ENCODE peak calls at places on chromosomes 5 and 9, in nine cellular contexts. One of them, this sample, is unnamed.

GRCh38 chr5:175796536-175797499 is 74.6 kb upstream of the CPLX2 start:
- DNase-seq in small intestine: peak; percentile 55
- DNase-seq in endodermal cell: peak; percentile 97
- DNase-seq in fibroblast of lung: peak; percentile 83
- DNase-seq in heart left ventricle: peak; percentile 90
- DNase-seq in left lung: peak; percentile 80
- DNase-seq in neural progenitor cell: peak; percentile 98
- DNase-seq in left ventricle myocardium inferior: peak; percentile 79
- DNase-seq in osteoblast: peak; percentile 98
- DNase-seq in this sample: peak; percentile 8

GRCh38 chr5:39998518-39998917 is 573.7 kb upstream of the DAB2 start:
- DNase-seq in small intestine: no peak
- DNase-seq in endodermal cell: no peak
- DNase-seq in fibroblast of lung: peak; percentile 27
- DNase-seq in heart left ventricle: no peak
- DNase-seq in left lung: no peak
- DNase-seq in neural progenitor cell: no peak
- DNase-seq in left ventricle myocardium inferior: no peak
- DNase-seq in osteoblast: no peak
- DNase-seq in this sample: no peak

GRCh38 chr9:26413625-26414024 is 479.0 kb downstream of the CAAP1 start:
- DNase-seq in small intestine: no peak
- DNase-seq in endodermal cell: no peak
- DNase-seq in fibroblast of lung: no peak
- DNase-seq in heart left ventricle: no peak
- DNase-seq in left lung: no peak
- DNase-seq in neural progenitor cell: no peak
- DNase-seq in left ventricle myocardium inferior: no peak
- DNase-seq in osteoblast: no peak
- DNase-seq in this sample: no peak

GRCh38 chr9:3865373-3865772 is 339.6 kb upstream of the RFX3 start:
- DNase-seq in small intestine: no peak
- DNase-seq in endodermal cell: no peak
- DNase-seq in fibroblast of lung: peak; percentile 19
- DNase-seq in heart left ventricle: no peak
- DNase-seq in left lung: no peak
- DNase-seq in neural progenitor cell: no peak
- DNase-seq in left ventricle myocardium inferior: no peak
- DNase-seq in osteoblast: peak; percentile 41
- DNase-seq in this sample: no peak

GRCh38 chr5:176890455-176891330 is 8.5 kb downstream of the HK3 start:
- DNase-seq in small intestine: no peak
- DNase-seq in endodermal cell: no peak
- DNase-seq in fibroblast of lung: no peak
- DNase-seq in heart left ventricle: no peak
- DNase-seq in left lung: no peak
- DNase-seq in neural progenitor cell: no peak
- DNase-seq in left ventricle myocardium inferior: no peak
- DNase-seq in osteoblast: no peak
- DNase-seq in this sample: no peak

GRCh38 chr5:9069650-9070049 is 476.2 kb downstream of the SEMA5A start:
- DNase-seq in small intestine: no peak
- DNase-seq in endodermal cell: no peak
- DNase-seq in fibroblast of lung: peak; percentile 64
- DNase-seq in heart left ventricle: no peak
- DNase-seq in left lung: no peak
- DNase-seq in neural progenitor cell: no peak
- DNase-seq in left ventricle myocardium inferior: no peak
- DNase-seq in osteoblast: no peak
- DNase-seq in this sample: peak; percentile 87

GRCh38 chr5:14153932-14154646 is 10.9 kb downstream of the TRIO start:
- DNase-seq in small intestine: peak; percentile 76
- DNase-seq in endodermal cell: peak; percentile 79
- DNase-seq in fibroblast of lung: peak; percentile 85
- DNase-seq in heart left ventricle: peak; percentile 73
- DNase-seq in left lung: peak; percentile 77
- DNase-seq in neural progenitor cell: peak; percentile 48
- DNase-seq in left ventricle myocardium inferior: peak; percentile 71
- DNase-seq in osteoblast: peak; percentile 64
- DNase-seq in this sample: no peak

GRCh38 chr5:5736007-5736406 is 313.5 kb downstream of the ICE1 start:
- DNase-seq in small intestine: no peak
- DNase-seq in endodermal cell: no peak
- DNase-seq in fibroblast of lung: no peak
- DNase-seq in heart left ventricle: no peak
- DNase-seq in left lung: no peak
- DNase-seq in neural progenitor cell: no peak
- DNase-seq in left ventricle myocardium inferior: no peak
- DNase-seq in osteoblast: no peak
- DNase-seq in this sample: no peak

GRCh38 chr9:129052592-129052991 is 16.2 kb downstream of the MIGA2 start:
- DNase-seq in small intestine: peak; percentile 98
- DNase-seq in endodermal cell: no peak
- DNase-seq in fibroblast of lung: no peak
- DNase-seq in heart left ventricle: peak; percentile 87
- DNase-seq in left lung: peak; percentile 76
- DNase-seq in neural progenitor cell: no peak
- DNase-seq in left ventricle myocardium inferior: peak; percentile 86
- DNase-seq in osteoblast: peak; percentile 39
- DNase-seq in this sample: no peak

GRCh38 chr5:153276151-153276550 is 214.3 kb upstream of the GRIA1 start:
- DNase-seq in small intestine: no peak
- DNase-seq in endodermal cell: peak; percentile 87
- DNase-seq in fibroblast of lung: peak; percentile 46
- DNase-seq in heart left ventricle: no peak
- DNase-seq in left lung: no peak
- DNase-seq in neural progenitor cell: peak; percentile 82
- DNase-seq in left ventricle myocardium inferior: no peak
- DNase-seq in osteoblast: no peak
- DNase-seq in this sample: no peak

GRCh38 chr5:168494057-168494555 is 7.8 kb downstream of the RARS1 start:
- DNase-seq in small intestine: no peak
- DNase-seq in endodermal cell: no peak
- DNase-seq in fibroblast of lung: no peak
- DNase-seq in heart left ventricle: no peak
- DNase-seq in left lung: no peak
- DNase-seq in neural progenitor cell: no peak
- DNase-seq in left ventricle myocardium inferior: no peak
- DNase-seq in osteoblast: no peak
- DNase-seq in this sample: no peak

GRCh38 chr5:168486136-168486879 is at the start of gene RARS1:
- DNase-seq in small intestine: peak; percentile 92
- DNase-seq in endodermal cell: peak; percentile 98
- DNase-seq in fibroblast of lung: peak; percentile 93
- DNase-seq in heart left ventricle: peak; percentile 96
- DNase-seq in left lung: peak; percentile 95
- DNase-seq in neural progenitor cell: peak; percentile 97
- DNase-seq in left ventricle myocardium inferior: peak; percentile 94
- DNase-seq in osteoblast: peak; percentile 95
- DNase-seq in this sample: no peak

DNA sequence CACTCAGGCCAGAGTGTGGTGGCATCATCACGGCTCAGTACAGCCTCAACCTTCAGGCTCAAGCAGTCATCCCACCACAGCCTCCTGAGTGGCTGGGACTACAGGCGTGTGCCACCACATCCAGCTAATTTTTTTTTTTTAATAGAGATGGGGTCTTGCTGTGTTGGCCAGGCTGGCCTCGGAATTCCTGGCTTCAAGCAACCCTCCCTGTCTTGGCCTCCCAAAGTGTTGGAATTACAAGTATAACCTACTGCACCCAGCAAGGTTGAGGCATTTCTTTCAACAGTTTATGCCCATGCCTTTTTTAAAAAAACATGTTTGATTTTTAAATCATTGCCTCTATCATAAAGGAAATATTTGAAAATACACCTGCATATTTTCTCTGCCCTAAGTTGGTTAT is 2.8 kb downstream of the RARS1 start:
- DNase-seq in small intestine: no peak
- DNase-seq in endodermal cell: no peak
- DNase-seq in fibroblast of lung: no peak
- DNase-seq in heart left ventricle: no peak
- DNase-seq in left lung: no peak
- DNase-seq in neural progenitor cell: no peak
- DNase-seq in left ventricle myocardium inferior: no peak
- DNase-seq in osteoblast: no peak
- DNase-seq in this sample: no peak
- H3K36me3 ChIP-seq in small intestine: peaks cover 31% of the 10 kb centered on the region
- H3K36me3 ChIP-seq in endodermal cell: peaks cover 65% of the 10 kb centered on the region
- H3K36me3 ChIP-seq in fibroblast of lung: peaks cover 17% of the 10 kb centered on the region
- H3K36me3 ChIP-seq in heart left ventricle: peaks cover 13% of the 10 kb centered on the region
- H3K36me3 ChIP-seq in left lung: no peaks in the 10 kb centered on the region
- H3K36me3 ChIP-seq in neural progenitor cell: peaks cover 7% of the 10 kb centered on the region
- H3K36me3 ChIP-seq in left ventricle myocardium inferior: peaks cover 62% of the 10 kb centered on the region
- H3K36me3 ChIP-seq in osteoblast: peaks cover 63% of the 10 kb centered on the region
- H3K36me3 ChIP-seq in this sample: peaks cover 20% of the 10 kb centered on the region

DNA sequence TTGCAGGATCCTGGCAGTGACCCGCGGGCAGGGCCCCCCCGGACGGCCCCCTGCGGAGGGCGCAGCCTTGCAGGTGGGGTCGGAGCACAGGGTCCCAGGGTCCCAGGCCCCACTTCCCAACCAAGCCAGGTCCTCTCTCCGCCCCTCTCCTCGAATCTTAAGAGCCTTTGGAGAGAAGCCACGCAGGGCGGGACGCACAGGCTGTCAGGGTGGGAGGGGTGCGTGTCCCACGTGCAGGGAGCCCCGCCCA is 18.4 kb upstream of the EGFL7 start:
- DNase-seq in small intestine: peak; percentile 86
- DNase-seq in endodermal cell: no peak
- DNase-seq in fibroblast of lung: peak; percentile 69
- DNase-seq in heart left ventricle: no peak
- DNase-seq in left lung: peak; percentile 94
- DNase-seq in neural progenitor cell: no peak
- DNase-seq in left ventricle myocardium inferior: peak; percentile 90
- DNase-seq in osteoblast: no peak
- DNase-seq in this sample: no peak
- H3K4me3 ChIP-seq in small intestine: no peak overlapping the region
- H3K4me3 ChIP-seq in endodermal cell: no peak overlapping the region
- H3K4me3 ChIP-seq in fibroblast of lung: no peak overlapping the region
- H3K4me3 ChIP-seq in heart left ventricle: peak overlapping the region; percentile 21
- H3K4me3 ChIP-seq in left lung: no peak overlapping the region
- H3K4me3 ChIP-seq in neural progenitor cell: peak overlapping the region; percentile 32
- H3K4me3 ChIP-seq in left ventricle myocardium inferior: peak overlapping the region; percentile 65
- H3K4me3 ChIP-seq in osteoblast: no peak overlapping the region
- H3K4me3 ChIP-seq in this sample: no peak overlapping the region

GRCh38 chr5:54689411-54690251 is 172.1 kb downstream of the SNX18 start:
- DNase-seq in small intestine: no peak
- DNase-seq in endodermal cell: no peak
- DNase-seq in fibroblast of lung: no peak
- DNase-seq in heart left ventricle: no peak
- DNase-seq in left lung: no peak
- DNase-seq in neural progenitor cell: no peak
- DNase-seq in left ventricle myocardium inferior: no peak
- DNase-seq in osteoblast: no peak
- DNase-seq in this sample: no peak
- H3K36me3 ChIP-seq in small intestine: no peaks in the 10 kb centered on the region
- H3K36me3 ChIP-seq in endodermal cell: no peaks in the 10 kb centered on the region
- H3K36me3 ChIP-seq in fibroblast of lung: no peaks in the 10 kb centered on the region
- H3K36me3 ChIP-seq in heart left ventricle: no peaks in the 10 kb centered on the region
- H3K36me3 ChIP-seq in left lung: no peaks in the 10 kb centered on the region
- H3K36me3 ChIP-seq in neural progenitor cell: no peaks in the 10 kb centered on the region
- H3K36me3 ChIP-seq in left ventricle myocardium inferior: no peaks in the 10 kb centered on the region
- H3K36me3 ChIP-seq in osteoblast: no peaks in the 10 kb centered on the region
- H3K36me3 ChIP-seq in this sample: no peaks in the 10 kb centered on the region

GRCh38 chr9:121372239-121372562 is 2.2 kb upstream of the STOM start:
- DNase-seq in small intestine: no peak
- DNase-seq in endodermal cell: no peak
- DNase-seq in fibroblast of lung: no peak
- DNase-seq in heart left ventricle: no peak
- DNase-seq in left lung: no peak
- DNase-seq in neural progenitor cell: no peak
- DNase-seq in left ventricle myocardium inferior: no peak
- DNase-seq in osteoblast: no peak
- DNase-seq in this sample: no peak

GRCh38 chr9:121369595-121370265 is at the start of gene STOM:
- DNase-seq in small intestine: peak; percentile 60
- DNase-seq in endodermal cell: no peak
- DNase-seq in fibroblast of lung: peak; percentile 94
- DNase-seq in heart left ventricle: peak; percentile 93
- DNase-seq in left lung: peak; percentile 85
- DNase-seq in neural progenitor cell: peak; percentile 23
- DNase-seq in left ventricle myocardium inferior: peak; percentile 93
- DNase-seq in osteoblast: no peak
- DNase-seq in this sample: peak; percentile 46

GRCh38 chr9:121371495-121371911 is 1.5 kb upstream of the STOM start:
- DNase-seq in small intestine: no peak
- DNase-seq in endodermal cell: no peak
- DNase-seq in fibroblast of lung: no peak
- DNase-seq in heart left ventricle: no peak
- DNase-seq in left lung: no peak
- DNase-seq in neural progenitor cell: no peak
- DNase-seq in left ventricle myocardium inferior: no peak
- DNase-seq in osteoblast: no peak
- DNase-seq in this sample: no peak

GRCh38 chr9:121363586-121363961 is 6.5 kb downstream of the STOM start:
- DNase-seq in small intestine: no peak
- DNase-seq in endodermal cell: no peak
- DNase-seq in fibroblast of lung: no peak
- DNase-seq in heart left ventricle: no peak
- DNase-seq in left lung: no peak
- DNase-seq in neural progenitor cell: no peak
- DNase-seq in left ventricle myocardium inferior: no peak
- DNase-seq in osteoblast: no peak
- DNase-seq in this sample: no peak

DNA sequence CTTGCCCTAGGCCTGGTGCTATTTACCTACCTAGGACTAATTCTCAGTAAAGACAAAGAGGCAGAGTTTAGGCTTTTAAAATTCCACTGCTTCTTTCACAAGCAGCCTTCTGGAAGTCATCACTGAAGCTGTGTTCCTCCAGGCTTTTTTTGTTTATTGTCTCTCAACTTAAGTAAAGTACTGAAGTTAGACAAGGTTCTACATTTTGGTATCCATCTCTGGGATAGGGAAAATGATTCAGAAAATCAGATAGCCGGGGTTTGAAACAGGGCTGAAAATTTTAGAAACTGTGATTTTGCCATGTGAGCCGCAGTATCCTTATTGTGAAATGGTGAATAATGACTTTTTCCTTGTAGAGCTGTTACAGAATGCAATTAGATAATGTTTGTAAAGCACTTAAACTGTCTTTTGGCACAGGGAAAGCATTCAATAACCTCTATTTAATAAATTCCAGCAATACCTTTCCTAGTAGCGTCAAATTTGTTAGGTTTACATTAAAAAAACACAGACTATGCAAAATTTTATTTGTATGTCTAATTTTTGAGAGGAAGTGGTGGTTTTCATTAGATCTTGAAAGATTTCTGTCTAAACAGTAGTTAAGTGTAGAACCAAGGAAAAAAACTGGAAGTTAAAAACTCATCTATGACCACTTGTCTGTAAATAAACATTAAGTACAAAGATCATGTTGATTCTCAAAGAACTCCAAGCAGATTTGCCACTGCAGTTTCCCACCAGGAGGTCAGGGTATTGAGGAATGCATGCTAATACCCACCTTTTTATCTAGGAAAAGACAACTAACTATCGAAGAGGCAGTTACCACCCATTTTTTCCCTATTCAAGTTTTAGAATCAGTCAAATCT is 2.2 kb downstream of the STOM start:
- DNase-seq in small intestine: no peak
- DNase-seq in endodermal cell: no peak
- DNase-seq in fibroblast of lung: no peak
- DNase-seq in heart left ventricle: no peak
- DNase-seq in left lung: no peak
- DNase-seq in neural progenitor cell: peak; percentile 64
- DNase-seq in left ventricle myocardium inferior: no peak
- DNase-seq in osteoblast: no peak
- DNase-seq in this sample: peak; percentile 43
- H3K4me3 ChIP-seq in small intestine: peak overlapping the region; percentile 5
- H3K4me3 ChIP-seq in endodermal cell: peak overlapping the region; percentile 66
- H3K4me3 ChIP-seq in fibroblast of lung: peak overlapping the region; percentile 73
- H3K4me3 ChIP-seq in heart left ventricle: peak overlapping the region; percentile 19
- H3K4me3 ChIP-seq in left lung: peak overlapping the region; percentile 64
- H3K4me3 ChIP-seq in neural progenitor cell: peak overlapping the region; percentile 60
- H3K4me3 ChIP-seq in left ventricle myocardium inferior: peak overlapping the region; percentile 87
- H3K4me3 ChIP-seq in osteoblast: peak overlapping the region; percentile 82
- H3K4me3 ChIP-seq in this sample: peak overlapping the region; percentile 92

This sample was measured in BJ.